ENCODE peak calls at places on chromosomes 11 and 22, in four cellular contexts. P, X, T and G are unnamed samples.

GRCh38 chr22:24578355-24579241 is 14.3 kb downstream of the LRRC75B start:
- DNase-seq in P (no peak), X (no peak), T (no peak), G (no peak)

GRCh38 chr22:20673341-20674195 is 100.3 kb upstream of the SERPIND1 start:
- DNase-seq in P (no peak), X (no peak), T (no peak), G (no peak)

GRCh38 chr22:40703174-40703573 is 23.9 kb downstream of the MCHR1 start:
- DNase-seq in P (no peak), X (no peak), T (no peak), G (no peak)

GRCh38 chr11:125379565-125380343 is 116.3 kb downstream of the FEZ1 start:
- DNase-seq in P (no peak), X (no peak), T (no peak), G (no peak)

GRCh38 chr22:32473388-32473952 is 1.1 kb upstream of the FBXO7 start:
- DNase-seq in P (peak), X (peak), T (peak), G (no peak)

GRCh38 chr11:129251067-129251466 is 58.9 kb upstream of the ARHGAP32 start:
- DNase-seq in P (no peak), X (no peak), T (no peak), G (no peak)

GRCh38 chr11:131754671-131755070 is 384.3 kb downstream of the NTM start:
- DNase-seq in P (no peak), X (no peak), T (no peak), G (no peak)

GRCh38 chr11:79296113-79296512 is 144.7 kb downstream of the TENM4 start:
- DNase-seq in P (no peak), X (no peak), T (no peak), G (no peak)

GRCh38 chr11:113159967-113160621 is 154.3 kb upstream of the TTC12 start:
- DNase-seq in P (no peak), X (peak), T (no peak), G (no peak)

GRCh38 chr11:106668147-106668546 is 350.1 kb downstream of the GUCY1A2 start:
- DNase-seq in P (no peak), X (peak), T (no peak), G (peak)